ENCODE peak calls at places on chromosomes 11 and 22, in eight cellular contexts. W, L, F, N, U, J, B and C are unnamed samples. For H3K36me3, the result is how much of the 10 kb centered on the place peaks cover.

GRCh38 chr22:29309332-29310064 is 3.0 kb downstream of the GAS2L1 start:
- DNase-seq in F (no peak), L (no peak), U (no peak), N (peak), B (no peak), W (no peak), J (no peak), C (no peak)

GRCh38 chr22:48627203-48627602 is 1200.5 kb downstream of the BRD1 start:
- DNase-seq in J (no peak), U (no peak), N (no peak), F (no peak), B (peak), W (peak), L (no peak), C (peak)

GRCh38 chr11:65640483-65641207 is 2.7 kb downstream of the SIPA1 start:
- DNase-seq in U (peak), W (no peak), B (no peak), J (no peak), N (no peak), F (no peak), L (no peak), C (no peak)

GRCh38 chr22:27844656-27845602 is 43.4 kb upstream of the MN1 start:
- DNase-seq in U (no peak), L (no peak), F (no peak), B (no peak), J (peak), W (no peak), N (peak), C (no peak)

GRCh38 chr22:36552300-36552699 is 23.3 kb upstream of the EIF3D start:
- DNase-seq in B (no peak), L (no peak), J (no peak), W (no peak), F (no peak), N (no peak), U (peak), C (no peak)

GRCh38 chr22:18113680-18114394 is 3.2 kb downstream of the TUBA8 start:
- DNase-seq in L (no peak), J (no peak), N (no peak), W (no peak), B (no peak), F (no peak), U (no peak), C (no peak)

GRCh38 chr11:58192229-58192628 is 3.4 kb downstream of the OR9Q2 start:
- DNase-seq in N (no peak), L (no peak), W (no peak), B (no peak), U (no peak), F (no peak), J (no peak), C (no peak)

GRCh38 chr22:19880786-19881569 is 26.3 kb upstream of the GNB1L start:
- DNase-seq in J (peak), L (peak), W (peak), U (no peak), F (no peak), B (peak), N (peak), C (peak)

GRCh38 chr22:47045691-47046410 is 283.4 kb downstream of the TBC1D22A start:
- DNase-seq in L (no peak), W (no peak), N (no peak), B (no peak), U (no peak), F (no peak), J (no peak), C (no peak)

GRCh38 chr22:25729016-25729415 is 13.0 kb upstream of the MYO18B start:
- DNase-seq in U (no peak), N (no peak), J (no peak), L (no peak), B (no peak), W (no peak), F (no peak), C (no peak)

GRCh38 chr11:125925247-125925740 is 20.6 kb upstream of the VSIG10L2 start:
- DNase-seq in J (no peak), W (no peak), U (no peak), L (no peak), B (no peak), N (no peak), F (no peak), C (no peak)

GRCh38 chr11:114179234-114179941 is 116.8 kb upstream of the NNMT start:
- DNase-seq in J (no peak), F (peak), L (no peak), N (peak), W (no peak), B (no peak), U (no peak), C (no peak)

GRCh38 chr22:44718418-44718817 is 16.4 kb downstream of the PRR5 start:
- DNase-seq in B (no peak), F (no peak), W (no peak), U (no peak), J (no peak), N (no peak), L (no peak), C (no peak)

GRCh38 chr11:18005376-18006129 is 7.3 kb downstream of the SERGEF start:
- DNase-seq in J (no peak), U (no peak), F (no peak), W (no peak), L (no peak), N (no peak), B (no peak), C (no peak)
- H3K36me3 ChIP-seq in J (under half), U (under half), F (under half), W (under half), L (half or more), N (under half), B (under half), C (under half)

GRCh38 chr11:131561486-131561885 is 191.1 kb downstream of the NTM start:
- DNase-seq in J (no peak), W (no peak), N (no peak), F (no peak), B (no peak), U (no peak), L (no peak), C (no peak)
- H3K27ac ChIP-seq in J (no peak), W (no peak), N (no peak), F (no peak), B (no peak), U (no peak), L (no peak), C (no peak)

DNA sequence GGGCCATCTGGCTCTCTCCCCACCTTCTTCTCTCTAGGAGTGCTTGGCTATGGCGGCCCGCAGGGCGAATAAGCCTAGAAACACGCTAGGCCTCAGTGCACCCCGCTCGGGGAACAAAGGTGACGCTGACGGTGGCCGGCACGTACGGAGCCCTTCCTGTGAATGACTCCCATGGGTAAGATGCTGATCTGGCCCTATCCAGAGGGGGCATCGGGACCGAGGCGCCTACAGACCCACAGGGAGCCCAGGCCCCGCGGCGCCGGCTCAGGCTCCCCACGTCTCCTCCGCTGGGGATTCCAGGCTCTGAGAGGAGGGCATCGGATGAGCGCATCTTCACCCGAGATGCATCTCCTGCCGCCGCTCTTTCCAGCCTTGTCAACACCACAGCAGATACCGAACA is 31.4 kb upstream of the TESMIN start:
- DNase-seq in U (no peak), L (no peak), N (no peak), W (no peak), F (no peak), B (no peak), J (no peak), C (no peak)
- H3K36me3 ChIP-seq in U (under half), L (under half), N (under half), W (under half), F (under half), B (under half), J (under half), C (half or more)

DNA sequence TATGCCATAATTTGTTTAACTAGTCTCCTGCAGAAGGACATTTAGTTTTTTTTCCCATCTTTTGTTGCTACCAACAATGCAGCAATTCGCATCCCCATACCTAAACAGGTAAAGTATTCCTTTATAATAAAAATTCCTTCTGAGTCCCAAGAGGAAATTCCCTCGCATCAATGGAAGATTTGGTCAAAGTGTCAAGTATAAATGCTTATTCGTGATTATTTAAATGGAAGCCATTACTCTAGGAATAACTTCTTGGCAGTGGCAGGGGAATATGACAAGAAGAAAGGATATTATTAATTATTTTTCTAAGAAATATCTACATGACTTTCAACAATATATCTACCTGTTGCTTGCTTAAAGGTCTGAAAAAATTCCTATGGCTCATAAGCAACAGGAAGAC is 25.6 kb downstream of the RNF141 start:
- DNase-seq in W (no peak), F (no peak), J (no peak), B (no peak), L (no peak), N (no peak), U (no peak), C (no peak)
- H3K27ac ChIP-seq in W (no peak), F (no peak), J (no peak), B (no peak), L (no peak), N (no peak), U (no peak), C (no peak)

DNA sequence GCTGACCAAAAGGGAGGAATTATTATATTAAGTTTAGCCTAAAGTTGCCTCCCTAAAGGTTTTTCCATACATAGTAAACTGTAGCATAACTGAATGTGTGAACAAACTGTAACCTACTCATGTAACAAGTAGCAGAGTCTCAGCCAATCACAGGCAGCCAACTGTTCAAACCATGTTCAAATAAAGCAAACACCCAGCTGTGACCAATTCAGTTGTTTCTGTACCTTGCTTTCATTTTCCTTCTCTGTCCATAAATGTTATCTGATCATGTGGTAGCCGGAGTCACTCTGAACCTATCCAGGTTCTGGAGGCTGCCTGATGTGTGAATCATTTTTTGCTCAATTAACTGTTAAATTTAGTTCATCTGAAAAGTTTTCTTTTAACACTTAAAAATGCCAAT is 373.5 kb downstream of the GUCY1A2 start:
- DNase-seq in L (no peak), U (no peak), N (no peak), F (no peak), W (peak), J (no peak), B (no peak), C (no peak)
- H3K36me3 ChIP-seq in L (under half), U (under half), N (under half), F (under half), W (under half), J (under half), B (under half), C (under half)

GRCh38 chr11:35622070-35622469 is 3.8 kb downstream of the FJX1 start:
- DNase-seq in B (peak), F (no peak), W (peak), L (no peak), N (peak), J (peak), U (no peak), C (peak)
- H3K27ac ChIP-seq in B (peak), F (no peak), W (peak), L (no peak), N (no peak), J (peak), U (no peak), C (peak)

GRCh38 chr11:120566176-120566575 is 54.6 kb downstream of the GRIK4 start:
- DNase-seq in W (no peak), F (no peak), L (no peak), N (no peak), U (no peak), B (no peak), J (peak), C (no peak)
- H3K36me3 ChIP-seq in W (under half), F (under half), L (under half), N (under half), U (under half), B (under half), J (under half), C (under half)

GRCh38 chr11:29324328-29324727 is 692.5 kb downstream of the KCNA4 start:
- DNase-seq in N (no peak), U (no peak), L (no peak), J (no peak), W (no peak), F (no peak), B (no peak), C (no peak)
- H3K27ac ChIP-seq in N (no peak), U (no peak), L (no peak), J (no peak), W (no peak), F (no peak), B (no peak), C (no peak)

GRCh38 chr11:121471167-121471566 is 18.4 kb upstream of the SORL1-AS1 start:
- DNase-seq in N (no peak), U (no peak), J (no peak), W (no peak), F (no peak), B (no peak), L (no peak), C (no peak)
- H3K36me3 ChIP-seq in N (under half), U (under half), J (under half), W (under half), F (under half), B (under half), L (under half), C (under half)